ENCODE peak calls at places on chromosomes 11 and 22, in six cellular contexts. One of them, this sample, is unnamed.

GRCh38 chr11:61297741-61298140 is 2.6 kb upstream of the VWCE start:
- DNase-seq in tibial nerve: peak; percentile 66
- DNase-seq in NCI-H1105: no peak
- DNase-seq in kidney epithelial cell: peak; percentile 86
- DNase-seq in stimulated activated CD8-positive, alpha-beta memory T cell treated with anti-CD3 and anti-CD28 coated beads, Interleukin-15, amount 100 ng/mL, for 48 hours: no peak
- DNase-seq in choroid plexus epithelial cell: peak; percentile 85
- DNase-seq in this sample: no peak

GRCh38 chr11:48052183-48053040 is 72.1 kb downstream of the PTPRJ start:
- DNase-seq in NCI-H1105: no peak
- DNase-seq in choroid plexus epithelial cell: peak; percentile 36
- DNase-seq in tibial nerve: no peak
- DNase-seq in kidney epithelial cell: peak; percentile 44
- DNase-seq in stimulated activated CD8-positive, alpha-beta memory T cell treated with anti-CD3 and anti-CD28 coated beads, Interleukin-15, amount 100 ng/mL, for 48 hours: no peak
- DNase-seq in this sample: no peak

GRCh38 chr11:22707119-22707899 is 40.9 kb downstream of the GAS2 start:
- DNase-seq in kidney epithelial cell: no peak
- DNase-seq in choroid plexus epithelial cell: no peak
- DNase-seq in stimulated activated CD8-positive, alpha-beta memory T cell treated with anti-CD3 and anti-CD28 coated beads, Interleukin-15, amount 100 ng/mL, for 48 hours: no peak
- DNase-seq in NCI-H1105: no peak
- DNase-seq in tibial nerve: no peak
- DNase-seq in this sample: no peak

GRCh38 chr22:26847816-26848215 is 190.4 kb downstream of the MIAT start:
- DNase-seq in kidney epithelial cell: no peak
- DNase-seq in NCI-H1105: no peak
- DNase-seq in choroid plexus epithelial cell: no peak
- DNase-seq in tibial nerve: no peak
- DNase-seq in stimulated activated CD8-positive, alpha-beta memory T cell treated with anti-CD3 and anti-CD28 coated beads, Interleukin-15, amount 100 ng/mL, for 48 hours: no peak
- DNase-seq in this sample: no peak

GRCh38 chr11:75145972-75146519 is 4.9 kb upstream of the SLCO2B1 start:
- DNase-seq in tibial nerve: no peak
- DNase-seq in choroid plexus epithelial cell: no peak
- DNase-seq in stimulated activated CD8-positive, alpha-beta memory T cell treated with anti-CD3 and anti-CD28 coated beads, Interleukin-15, amount 100 ng/mL, for 48 hours: no peak
- DNase-seq in NCI-H1105: no peak
- DNase-seq in kidney epithelial cell: no peak
- DNase-seq in this sample: no peak

GRCh38 chr11:36214976-36215687 is 74.1 kb downstream of the COMMD9 start:
- DNase-seq in tibial nerve: no peak
- DNase-seq in NCI-H1105: no peak
- DNase-seq in kidney epithelial cell: no peak
- DNase-seq in stimulated activated CD8-positive, alpha-beta memory T cell treated with anti-CD3 and anti-CD28 coated beads, Interleukin-15, amount 100 ng/mL, for 48 hours: no peak
- DNase-seq in choroid plexus epithelial cell: no peak
- DNase-seq in this sample: no peak

GRCh38 chr11:113553235-113553634 is 78.0 kb upstream of the DRD2 start:
- DNase-seq in stimulated activated CD8-positive, alpha-beta memory T cell treated with anti-CD3 and anti-CD28 coated beads, Interleukin-15, amount 100 ng/mL, for 48 hours: no peak
- DNase-seq in tibial nerve: peak; percentile 68
- DNase-seq in kidney epithelial cell: peak; percentile 95
- DNase-seq in choroid plexus epithelial cell: peak; percentile 96
- DNase-seq in NCI-H1105: no peak
- DNase-seq in this sample: no peak

GRCh38 chr22:27804683-27805297 is 3.2 kb upstream of the MN1 start:
- DNase-seq in tibial nerve: peak; percentile 81
- DNase-seq in stimulated activated CD8-positive, alpha-beta memory T cell treated with anti-CD3 and anti-CD28 coated beads, Interleukin-15, amount 100 ng/mL, for 48 hours: no peak
- DNase-seq in NCI-H1105: no peak
- DNase-seq in kidney epithelial cell: no peak
- DNase-seq in choroid plexus epithelial cell: peak; percentile 80
- DNase-seq in this sample: peak; percentile 23

GRCh38 chr11:83975984-83976383 is 689.8 kb upstream of the CCDC90B start:
- DNase-seq in choroid plexus epithelial cell: no peak
- DNase-seq in stimulated activated CD8-positive, alpha-beta memory T cell treated with anti-CD3 and anti-CD28 coated beads, Interleukin-15, amount 100 ng/mL, for 48 hours: no peak
- DNase-seq in NCI-H1105: no peak
- DNase-seq in kidney epithelial cell: no peak
- DNase-seq in tibial nerve: no peak
- DNase-seq in this sample: no peak

GRCh38 chr11:83172551-83172950 is 15.6 kb downstream of the PCF11 start:
- DNase-seq in stimulated activated CD8-positive, alpha-beta memory T cell treated with anti-CD3 and anti-CD28 coated beads, Interleukin-15, amount 100 ng/mL, for 48 hours: no peak
- DNase-seq in kidney epithelial cell: no peak
- DNase-seq in NCI-H1105: no peak
- DNase-seq in choroid plexus epithelial cell: no peak
- DNase-seq in tibial nerve: no peak
- DNase-seq in this sample: no peak

GRCh38 chr11:64799925-64800632 is 2.9 kb downstream of the MAP4K2 start:
- DNase-seq in choroid plexus epithelial cell: no peak
- DNase-seq in stimulated activated CD8-positive, alpha-beta memory T cell treated with anti-CD3 and anti-CD28 coated beads, Interleukin-15, amount 100 ng/mL, for 48 hours: no peak
- DNase-seq in kidney epithelial cell: no peak
- DNase-seq in tibial nerve: no peak
- DNase-seq in NCI-H1105: no peak
- DNase-seq in this sample: no peak

GRCh38 chr11:35285471-35285870 is 133.9 kb downstream of the SLC1A2 start:
- DNase-seq in choroid plexus epithelial cell: no peak
- DNase-seq in NCI-H1105: no peak
- DNase-seq in kidney epithelial cell: no peak
- DNase-seq in stimulated activated CD8-positive, alpha-beta memory T cell treated with anti-CD3 and anti-CD28 coated beads, Interleukin-15, amount 100 ng/mL, for 48 hours: no peak
- DNase-seq in tibial nerve: no peak
- DNase-seq in this sample: no peak

GRCh38 chr11:78214331-78215194 is 25.8 kb downstream of the USP35 start:
- DNase-seq in kidney epithelial cell: no peak
- DNase-seq in tibial nerve: no peak
- DNase-seq in choroid plexus epithelial cell: no peak
- DNase-seq in NCI-H1105: no peak
- DNase-seq in stimulated activated CD8-positive, alpha-beta memory T cell treated with anti-CD3 and anti-CD28 coated beads, Interleukin-15, amount 100 ng/mL, for 48 hours: no peak
- DNase-seq in this sample: no peak

GRCh38 chr11:32081129-32081641 is 9.7 kb upstream of the RCN1 start:
- DNase-seq in tibial nerve: no peak
- DNase-seq in choroid plexus epithelial cell: peak; percentile 41
- DNase-seq in kidney epithelial cell: no peak
- DNase-seq in NCI-H1105: no peak
- DNase-seq in stimulated activated CD8-positive, alpha-beta memory T cell treated with anti-CD3 and anti-CD28 coated beads, Interleukin-15, amount 100 ng/mL, for 48 hours: no peak
- DNase-seq in this sample: no peak

GRCh38 chr22:47987885-47988515 is 1225.5 kb downstream of the TBC1D22A start:
- DNase-seq in NCI-H1105: no peak
- DNase-seq in kidney epithelial cell: no peak
- DNase-seq in tibial nerve: no peak
- DNase-seq in stimulated activated CD8-positive, alpha-beta memory T cell treated with anti-CD3 and anti-CD28 coated beads, Interleukin-15, amount 100 ng/mL, for 48 hours: no peak
- DNase-seq in choroid plexus epithelial cell: no peak
- DNase-seq in this sample: no peak

GRCh38 chr11:78038697-78039313 is 15.7 kb upstream of the KCTD14 start:
- DNase-seq in choroid plexus epithelial cell: no peak
- DNase-seq in NCI-H1105: no peak
- DNase-seq in kidney epithelial cell: no peak
- DNase-seq in tibial nerve: no peak
- DNase-seq in stimulated activated CD8-positive, alpha-beta memory T cell treated with anti-CD3 and anti-CD28 coated beads, Interleukin-15, amount 100 ng/mL, for 48 hours: no peak
- DNase-seq in this sample: no peak

GRCh38 chr11:98183034-98183433 is 837.7 kb upstream of the CNTN5 start:
- DNase-seq in stimulated activated CD8-positive, alpha-beta memory T cell treated with anti-CD3 and anti-CD28 coated beads, Interleukin-15, amount 100 ng/mL, for 48 hours: no peak
- DNase-seq in NCI-H1105: no peak
- DNase-seq in tibial nerve: no peak
- DNase-seq in choroid plexus epithelial cell: no peak
- DNase-seq in kidney epithelial cell: no peak
- DNase-seq in this sample: no peak

GRCh38 chr11:63837027-63837688 is 1.8 kb upstream of the MARK2 start:
- DNase-seq in kidney epithelial cell: no peak
- DNase-seq in stimulated activated CD8-positive, alpha-beta memory T cell treated with anti-CD3 and anti-CD28 coated beads, Interleukin-15, amount 100 ng/mL, for 48 hours: peak; percentile 44
- DNase-seq in NCI-H1105: peak; percentile 81
- DNase-seq in tibial nerve: peak; percentile 92
- DNase-seq in choroid plexus epithelial cell: peak; percentile 83
- DNase-seq in this sample: peak; percentile 65

GRCh38 chr11:33606762-33607161 is 93.9 kb downstream of the C11orf91 start:
- DNase-seq in tibial nerve: no peak
- DNase-seq in choroid plexus epithelial cell: no peak
- DNase-seq in NCI-H1105: no peak
- DNase-seq in stimulated activated CD8-positive, alpha-beta memory T cell treated with anti-CD3 and anti-CD28 coated beads, Interleukin-15, amount 100 ng/mL, for 48 hours: no peak
- DNase-seq in kidney epithelial cell: no peak
- DNase-seq in this sample: no peak

GRCh38 chr11:124961972-124962609 is 8.1 kb downstream of the CCDC15 start:
- DNase-seq in NCI-H1105: peak; percentile 63
- DNase-seq in stimulated activated CD8-positive, alpha-beta memory T cell treated with anti-CD3 and anti-CD28 coated beads, Interleukin-15, amount 100 ng/mL, for 48 hours: no peak
- DNase-seq in choroid plexus epithelial cell: peak; percentile 93
- DNase-seq in tibial nerve: peak; percentile 55
- DNase-seq in kidney epithelial cell: peak; percentile 25
- DNase-seq in this sample: peak; percentile 41

GRCh38 chr22:24554316-24555159 is at the start of gene GUCD1:
- DNase-seq in stimulated activated CD8-positive, alpha-beta memory T cell treated with anti-CD3 and anti-CD28 coated beads, Interleukin-15, amount 100 ng/mL, for 48 hours: peak; percentile 4
- DNase-seq in kidney epithelial cell: no peak
- DNase-seq in choroid plexus epithelial cell: peak; percentile 51
- DNase-seq in NCI-H1105: no peak
- DNase-seq in tibial nerve: no peak
- DNase-seq in this sample: no peak

GRCh38 chr22:23591203-23591791 is 11.2 kb upstream of the IGLL1 start:
- DNase-seq in stimulated activated CD8-positive, alpha-beta memory T cell treated with anti-CD3 and anti-CD28 coated beads, Interleukin-15, amount 100 ng/mL, for 48 hours: peak; percentile 32
- DNase-seq in kidney epithelial cell: no peak
- DNase-seq in tibial nerve: peak; percentile 50
- DNase-seq in choroid plexus epithelial cell: peak; percentile 82
- DNase-seq in NCI-H1105: no peak
- DNase-seq in this sample: peak; percentile 22

GRCh38 chr11:46916669-46917108 is 1.7 kb downstream of the LRP4 start:
- DNase-seq in stimulated activated CD8-positive, alpha-beta memory T cell treated with anti-CD3 and anti-CD28 coated beads, Interleukin-15, amount 100 ng/mL, for 48 hours: no peak
- DNase-seq in tibial nerve: no peak
- DNase-seq in kidney epithelial cell: no peak
- DNase-seq in NCI-H1105: peak; percentile 39
- DNase-seq in choroid plexus epithelial cell: peak; percentile 72
- DNase-seq in this sample: no peak

GRCh38 chr22:30873086-30873650 is 95.4 kb downstream of the MORC2 start:
- DNase-seq in kidney epithelial cell: no peak
- DNase-seq in choroid plexus epithelial cell: no peak
- DNase-seq in stimulated activated CD8-positive, alpha-beta memory T cell treated with anti-CD3 and anti-CD28 coated beads, Interleukin-15, amount 100 ng/mL, for 48 hours: no peak
- DNase-seq in NCI-H1105: no peak
- DNase-seq in tibial nerve: no peak
- DNase-seq in this sample: no peak

GRCh38 chr11:33208150-33208549 is 46.9 kb upstream of the CSTF3 start:
- DNase-seq in NCI-H1105: no peak
- DNase-seq in choroid plexus epithelial cell: no peak
- DNase-seq in stimulated activated CD8-positive, alpha-beta memory T cell treated with anti-CD3 and anti-CD28 coated beads, Interleukin-15, amount 100 ng/mL, for 48 hours: no peak
- DNase-seq in tibial nerve: no peak
- DNase-seq in kidney epithelial cell: no peak
- DNase-seq in this sample: no peak

GRCh38 chr22:33653525-33654063 is 266.7 kb downstream of the LARGE1 start:
- DNase-seq in kidney epithelial cell: no peak
- DNase-seq in tibial nerve: no peak
- DNase-seq in choroid plexus epithelial cell: no peak
- DNase-seq in stimulated activated CD8-positive, alpha-beta memory T cell treated with anti-CD3 and anti-CD28 coated beads, Interleukin-15, amount 100 ng/mL, for 48 hours: no peak
- DNase-seq in NCI-H1105: no peak
- DNase-seq in this sample: no peak

GRCh38 chr11:44178381-44178780 is 82.9 kb downstream of the EXT2 start:
- DNase-seq in choroid plexus epithelial cell: peak; percentile 72
- DNase-seq in kidney epithelial cell: no peak
- DNase-seq in NCI-H1105: no peak
- DNase-seq in stimulated activated CD8-positive, alpha-beta memory T cell treated with anti-CD3 and anti-CD28 coated beads, Interleukin-15, amount 100 ng/mL, for 48 hours: no peak
- DNase-seq in tibial nerve: no peak
- DNase-seq in this sample: no peak

GRCh38 chr11:68014966-68015447 is 4.9 kb downstream of the ALDH3B1 start:
- DNase-seq in NCI-H1105: no peak
- DNase-seq in tibial nerve: no peak
- DNase-seq in stimulated activated CD8-positive, alpha-beta memory T cell treated with anti-CD3 and anti-CD28 coated beads, Interleukin-15, amount 100 ng/mL, for 48 hours: no peak
- DNase-seq in kidney epithelial cell: no peak
- DNase-seq in choroid plexus epithelial cell: no peak
- DNase-seq in this sample: no peak